ENCODE peak calls at places on chromosomes 12 and 14, in nine cellular contexts. One of them, this sample, is unnamed.

GRCh38 chr14:65164068-65164824 is 61.9 kb upstream of the MAX start:
- DNase-seq in body of pancreas: peak; percentile 35
- DNase-seq in GM12878: no peak
- DNase-seq in HCT116: peak; percentile 51
- DNase-seq in uterus: no peak
- DNase-seq in IMR-90: peak; percentile 61
- DNase-seq in sigmoid colon: no peak
- DNase-seq in stomach: no peak
- DNase-seq in gastrocnemius medialis: no peak
- DNase-seq in this sample: no peak

GRCh38 chr14:98160901-98161300 is 1111.1 kb downstream of the BCL11B start:
- DNase-seq in body of pancreas: no peak
- DNase-seq in GM12878: no peak
- DNase-seq in HCT116: no peak
- DNase-seq in uterus: no peak
- DNase-seq in IMR-90: no peak
- DNase-seq in sigmoid colon: no peak
- DNase-seq in stomach: no peak
- DNase-seq in gastrocnemius medialis: no peak
- DNase-seq in this sample: no peak

GRCh38 chr12:53696285-53696654 is 20.4 kb upstream of the ATP5MC2 start:
- DNase-seq in body of pancreas: peak; percentile 62
- DNase-seq in GM12878: peak; percentile 25
- DNase-seq in HCT116: peak; percentile 95
- DNase-seq in uterus: peak; percentile 57
- DNase-seq in IMR-90: peak; percentile 85
- DNase-seq in sigmoid colon: no peak
- DNase-seq in stomach: peak; percentile 86
- DNase-seq in gastrocnemius medialis: peak; percentile 49
- DNase-seq in this sample: peak; percentile 78

GRCh38 chr14:103607039-103607668 is 21.9 kb upstream of the KLC1 start:
- DNase-seq in body of pancreas: peak; percentile 24
- DNase-seq in GM12878: peak; percentile 62
- DNase-seq in HCT116: no peak
- DNase-seq in uterus: peak; percentile 80
- DNase-seq in IMR-90: peak; percentile 92
- DNase-seq in sigmoid colon: peak; percentile 92
- DNase-seq in stomach: peak; percentile 52
- DNase-seq in gastrocnemius medialis: peak; percentile 66
- DNase-seq in this sample: peak; percentile 71

GRCh38 chr12:76915381-76916169 is 36.8 kb upstream of the CSRP2 start:
- DNase-seq in body of pancreas: no peak
- DNase-seq in GM12878: no peak
- DNase-seq in HCT116: no peak
- DNase-seq in uterus: no peak
- DNase-seq in IMR-90: no peak
- DNase-seq in sigmoid colon: no peak
- DNase-seq in stomach: no peak
- DNase-seq in gastrocnemius medialis: no peak
- DNase-seq in this sample: no peak

GRCh38 chr12:1912580-1913376 is 5.7 kb downstream of the CACNA2D4 start:
- DNase-seq in body of pancreas: no peak
- DNase-seq in GM12878: no peak
- DNase-seq in HCT116: no peak
- DNase-seq in uterus: peak; percentile 6
- DNase-seq in IMR-90: no peak
- DNase-seq in sigmoid colon: no peak
- DNase-seq in stomach: peak; percentile 24
- DNase-seq in gastrocnemius medialis: no peak
- DNase-seq in this sample: peak; percentile 8

GRCh38 chr12:13038491-13039161 is 5.6 kb upstream of the FAM234B start:
- DNase-seq in body of pancreas: no peak
- DNase-seq in GM12878: no peak
- DNase-seq in HCT116: no peak
- DNase-seq in uterus: no peak
- DNase-seq in IMR-90: peak; percentile 86
- DNase-seq in sigmoid colon: no peak
- DNase-seq in stomach: no peak
- DNase-seq in gastrocnemius medialis: no peak
- DNase-seq in this sample: no peak

GRCh38 chr12:88836156-88836555 is 255.9 kb upstream of the KITLG start:
- DNase-seq in body of pancreas: no peak
- DNase-seq in GM12878: no peak
- DNase-seq in HCT116: no peak
- DNase-seq in uterus: no peak
- DNase-seq in IMR-90: no peak
- DNase-seq in sigmoid colon: no peak
- DNase-seq in stomach: no peak
- DNase-seq in gastrocnemius medialis: no peak
- DNase-seq in this sample: no peak

GRCh38 chr14:52706286-52706685 is 714 bp upstream of the PSMC6 start:
- DNase-seq in body of pancreas: no peak
- DNase-seq in GM12878: no peak
- DNase-seq in HCT116: no peak
- DNase-seq in uterus: no peak
- DNase-seq in IMR-90: peak; percentile 10
- DNase-seq in sigmoid colon: no peak
- DNase-seq in stomach: no peak
- DNase-seq in gastrocnemius medialis: no peak
- DNase-seq in this sample: no peak

GRCh38 chr14:52703664-52704063 is 3.3 kb upstream of the PSMC6 start:
- DNase-seq in body of pancreas: no peak
- DNase-seq in GM12878: no peak
- DNase-seq in HCT116: no peak
- DNase-seq in uterus: no peak
- DNase-seq in IMR-90: no peak
- DNase-seq in sigmoid colon: no peak
- DNase-seq in stomach: no peak
- DNase-seq in gastrocnemius medialis: no peak
- DNase-seq in this sample: no peak

GRCh38 chr14:52703225-52703624 is 3.8 kb upstream of the PSMC6 start:
- DNase-seq in body of pancreas: no peak
- DNase-seq in GM12878: no peak
- DNase-seq in HCT116: no peak
- DNase-seq in uterus: no peak
- DNase-seq in IMR-90: peak; percentile 98
- DNase-seq in sigmoid colon: no peak
- DNase-seq in stomach: peak; percentile 70
- DNase-seq in gastrocnemius medialis: no peak
- DNase-seq in this sample: no peak

GRCh38 chr14:52711666-52712065 is 4.7 kb downstream of the PSMC6 start:
- DNase-seq in body of pancreas: no peak
- DNase-seq in GM12878: no peak
- DNase-seq in HCT116: no peak
- DNase-seq in uterus: no peak
- DNase-seq in IMR-90: peak; percentile 52
- DNase-seq in sigmoid colon: no peak
- DNase-seq in stomach: no peak
- DNase-seq in gastrocnemius medialis: no peak
- DNase-seq in this sample: no peak

DNA sequence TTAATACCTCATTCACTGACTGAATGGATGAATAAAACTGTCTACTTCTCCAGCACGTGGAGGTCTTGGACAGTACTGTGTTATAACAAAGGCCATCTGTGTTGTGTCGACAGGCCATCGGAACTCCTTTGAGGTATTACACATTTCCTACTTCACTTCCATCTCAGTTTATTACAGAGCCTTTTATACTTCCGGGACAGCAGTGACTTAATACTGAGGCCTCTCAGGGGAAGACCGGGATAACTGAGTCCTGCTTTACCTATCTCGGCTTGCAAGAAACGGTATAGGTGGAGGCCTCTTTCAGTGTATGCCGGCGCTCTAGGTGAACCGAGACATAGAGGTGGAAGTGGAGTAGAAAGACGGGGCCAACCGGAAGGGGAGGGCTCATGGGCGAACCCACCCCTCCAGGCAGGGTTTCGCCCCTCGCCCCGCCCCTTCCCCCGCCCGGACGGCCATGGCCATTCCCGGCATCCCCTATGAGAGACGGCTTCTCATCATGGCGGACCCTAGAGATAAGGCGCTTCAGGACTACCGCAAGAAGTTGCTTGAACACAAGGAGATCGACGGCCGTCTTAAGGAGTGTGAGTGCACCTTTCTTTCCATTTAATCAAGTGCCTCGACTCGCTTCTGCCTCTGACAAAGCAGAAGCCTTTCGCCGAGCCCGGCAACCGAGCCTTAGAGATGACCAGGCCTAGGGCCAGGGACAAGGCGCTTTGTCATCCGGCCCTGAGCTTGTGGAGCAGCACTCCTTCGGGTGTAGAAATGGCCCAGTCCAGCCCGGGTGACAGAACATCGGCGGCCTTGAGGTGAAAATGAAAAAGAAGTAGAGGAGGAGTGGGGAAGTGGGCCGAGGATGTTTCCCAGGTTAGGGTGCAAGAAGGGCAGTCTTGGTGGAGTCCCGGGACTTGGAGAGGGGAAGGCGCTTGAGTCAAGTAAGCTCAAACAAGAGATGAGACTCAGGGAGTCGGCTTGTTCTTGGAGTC is at the start of gene PSMC6:
- DNase-seq in body of pancreas: peak; percentile 96
- DNase-seq in GM12878: peak; percentile 74
- DNase-seq in HCT116: peak; percentile 78
- DNase-seq in uterus: peak; percentile 95
- DNase-seq in IMR-90: peak; percentile 83
- DNase-seq in sigmoid colon: peak; percentile 96
- DNase-seq in stomach: peak; percentile 96
- DNase-seq in gastrocnemius medialis: peak; percentile 94
- DNase-seq in this sample: peak; percentile 98
- TF ChIP-seq POLR2A in body of pancreas: peak; percentile 65
- TF ChIP-seq POLR2A in GM12878: peak; percentile 91
- TF ChIP-seq POLR2A in HCT116: peak; percentile 95
- TF ChIP-seq POLR2A in uterus: peak; percentile 62
- TF ChIP-seq POLR2A in IMR-90: peak; percentile 93
- TF ChIP-seq POLR2A in sigmoid colon: peak; percentile 67
- TF ChIP-seq POLR2A in stomach: no peak
- TF ChIP-seq POLR2A in gastrocnemius medialis: peak; percentile 78
- TF ChIP-seq POLR2A in this sample: peak; percentile 33

GRCh38 chr12:99390707-99391106 is 256.8 kb upstream of the GARIN6 start:
- DNase-seq in body of pancreas: peak; percentile 15
- DNase-seq in GM12878: no peak
- DNase-seq in HCT116: no peak
- DNase-seq in uterus: no peak
- DNase-seq in IMR-90: no peak
- DNase-seq in sigmoid colon: no peak
- DNase-seq in stomach: no peak
- DNase-seq in gastrocnemius medialis: no peak
- DNase-seq in this sample: peak; percentile 43

GRCh38 chr12:99389751-99390150 is 257.8 kb upstream of the GARIN6 start:
- DNase-seq in body of pancreas: no peak
- DNase-seq in GM12878: no peak
- DNase-seq in HCT116: no peak
- DNase-seq in uterus: no peak
- DNase-seq in IMR-90: no peak
- DNase-seq in sigmoid colon: no peak
- DNase-seq in stomach: no peak
- DNase-seq in gastrocnemius medialis: no peak
- DNase-seq in this sample: no peak

GRCh38 chr12:99392091-99392850 is 255.3 kb upstream of the GARIN6 start:
- DNase-seq in body of pancreas: no peak
- DNase-seq in GM12878: no peak
- DNase-seq in HCT116: no peak
- DNase-seq in uterus: no peak
- DNase-seq in IMR-90: no peak
- DNase-seq in sigmoid colon: no peak
- DNase-seq in stomach: no peak
- DNase-seq in gastrocnemius medialis: no peak
- DNase-seq in this sample: no peak

DNA sequence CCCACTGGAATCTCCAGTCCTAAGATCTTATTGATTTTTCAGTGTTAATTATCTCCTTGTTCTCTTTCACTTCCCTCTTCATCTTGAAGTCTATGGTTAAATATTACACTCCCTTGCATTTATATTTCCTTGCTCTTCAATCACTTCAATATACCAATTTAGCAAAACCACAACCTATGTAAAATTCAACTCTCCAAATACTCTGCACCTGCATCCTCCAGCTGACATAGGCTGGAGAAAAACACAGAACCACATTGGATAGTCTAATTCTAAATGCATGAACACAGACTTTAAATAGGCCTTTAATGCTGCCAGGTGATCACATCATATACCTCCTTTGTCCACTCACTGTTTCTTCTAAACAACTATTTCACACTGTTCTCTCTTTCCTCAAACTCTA is 253.8 kb upstream of the GARIN6 start:
- DNase-seq in body of pancreas: no peak
- DNase-seq in GM12878: no peak
- DNase-seq in HCT116: no peak
- DNase-seq in uterus: no peak
- DNase-seq in IMR-90: no peak
- DNase-seq in sigmoid colon: no peak
- DNase-seq in stomach: no peak
- DNase-seq in gastrocnemius medialis: no peak
- DNase-seq in this sample: no peak
- H3K9me3 ChIP-seq in body of pancreas: no peaks in the 10 kb centered on the region
- H3K9me3 ChIP-seq in GM12878: no peaks in the 10 kb centered on the region
- H3K9me3 ChIP-seq in HCT116: no peaks in the 10 kb centered on the region
- H3K9me3 ChIP-seq in uterus: no peaks in the 10 kb centered on the region
- H3K9me3 ChIP-seq in IMR-90: peaks cover 4% of the 10 kb centered on the region
- H3K9me3 ChIP-seq in sigmoid colon: no peaks in the 10 kb centered on the region
- H3K9me3 ChIP-seq in stomach: peaks cover 4% of the 10 kb centered on the region
- H3K9me3 ChIP-seq in gastrocnemius medialis: no peaks in the 10 kb centered on the region
- H3K9me3 ChIP-seq in this sample: no peaks in the 10 kb centered on the region

GRCh38 chr12:51172515-51173431 is at the start of gene TFCP2:
- DNase-seq in body of pancreas: peak; percentile 96
- DNase-seq in GM12878: peak; percentile 82
- DNase-seq in HCT116: peak; percentile 97
- DNase-seq in uterus: peak; percentile 96
- DNase-seq in IMR-90: peak; percentile 97
- DNase-seq in sigmoid colon: peak; percentile 99
- DNase-seq in stomach: peak; percentile 98
- DNase-seq in gastrocnemius medialis: peak; percentile 96
- DNase-seq in this sample: peak; percentile 98
- TF ChIP-seq POLR2A in body of pancreas: peak; percentile 30
- TF ChIP-seq POLR2A in GM12878: peak; percentile 82
- TF ChIP-seq POLR2A in HCT116: peak; percentile 95
- TF ChIP-seq POLR2A in uterus: peak; percentile 70
- TF ChIP-seq POLR2A in IMR-90: peak; percentile 76
- TF ChIP-seq POLR2A in sigmoid colon: peak; percentile 43
- TF ChIP-seq POLR2A in stomach: no peak
- TF ChIP-seq POLR2A in gastrocnemius medialis: peak; percentile 82
- TF ChIP-seq POLR2A in this sample: peak; percentile 43

GRCh38 chr12:21940972-21941521 is at the start of gene ABCC9:
- DNase-seq in body of pancreas: peak; percentile 61
- DNase-seq in GM12878: no peak
- DNase-seq in HCT116: no peak
- DNase-seq in uterus: peak; percentile 63
- DNase-seq in IMR-90: peak; percentile 33
- DNase-seq in sigmoid colon: peak; percentile 81
- DNase-seq in stomach: peak; percentile 28
- DNase-seq in gastrocnemius medialis: peak; percentile 85
- DNase-seq in this sample: peak; percentile 39

GRCh38 chr12:21946983-21947382 is 5.8 kb upstream of the ABCC9 start:
- DNase-seq in body of pancreas: no peak
- DNase-seq in GM12878: no peak
- DNase-seq in HCT116: no peak
- DNase-seq in uterus: no peak
- DNase-seq in IMR-90: no peak
- DNase-seq in sigmoid colon: no peak
- DNase-seq in stomach: no peak
- DNase-seq in gastrocnemius medialis: no peak
- DNase-seq in this sample: no peak

GRCh38 chr12:21941522-21942376 is 523 bp upstream of the ABCC9 start:
- DNase-seq in body of pancreas: peak; percentile 65
- DNase-seq in GM12878: no peak
- DNase-seq in HCT116: no peak
- DNase-seq in uterus: peak; percentile 70
- DNase-seq in IMR-90: peak; percentile 26
- DNase-seq in sigmoid colon: peak; percentile 87
- DNase-seq in stomach: no peak
- DNase-seq in gastrocnemius medialis: peak; percentile 68
- DNase-seq in this sample: peak; percentile 15

GRCh38 chr12:21942377-21942703 is 1.1 kb upstream of the ABCC9 start:
- DNase-seq in body of pancreas: no peak
- DNase-seq in GM12878: no peak
- DNase-seq in HCT116: no peak
- DNase-seq in uterus: no peak
- DNase-seq in IMR-90: no peak
- DNase-seq in sigmoid colon: no peak
- DNase-seq in stomach: no peak
- DNase-seq in gastrocnemius medialis: no peak
- DNase-seq in this sample: no peak

GRCh38 chr12:21945002-21945401 is 3.8 kb upstream of the ABCC9 start:
- DNase-seq in body of pancreas: no peak
- DNase-seq in GM12878: no peak
- DNase-seq in HCT116: no peak
- DNase-seq in uterus: no peak
- DNase-seq in IMR-90: no peak
- DNase-seq in sigmoid colon: no peak
- DNase-seq in stomach: no peak
- DNase-seq in gastrocnemius medialis: no peak
- DNase-seq in this sample: no peak
- H3K9me3 ChIP-seq in body of pancreas: no peaks in the 10 kb centered on the region
- H3K9me3 ChIP-seq in GM12878: no peaks in the 10 kb centered on the region
- H3K9me3 ChIP-seq in HCT116: no peaks in the 10 kb centered on the region
- H3K9me3 ChIP-seq in uterus: peaks cover 5% of the 10 kb centered on the region
- H3K9me3 ChIP-seq in IMR-90: peaks cover 7% of the 10 kb centered on the region
- H3K9me3 ChIP-seq in sigmoid colon: peaks cover 3% of the 10 kb centered on the region
- H3K9me3 ChIP-seq in stomach: peaks cover 25% of the 10 kb centered on the region
- H3K9me3 ChIP-seq in gastrocnemius medialis: no peaks in the 10 kb centered on the region
- H3K9me3 ChIP-seq in this sample: no peaks in the 10 kb centered on the region